ENCODE peak calls at places on chromosomes 1 and 21, in five cellular contexts. One of them, this sample, is unnamed.

GRCh38 chr21:45135868-45136267 is 61.5 kb downstream of the ADARB1 start:
- DNase-seq in NCI-H460: no peak
- DNase-seq in AG09319: no peak
- DNase-seq in activated CD8-positive, alpha-beta memory T cell treated with anti-CD3 and anti-CD28 coated beads for 1 hour: no peak
- DNase-seq in T-helper 9 cell: no peak
- DNase-seq in this sample: no peak

GRCh38 chr1:23215291-23215690 is 2.0 kb downstream of the HTR1D start:
- DNase-seq in NCI-H460: no peak
- DNase-seq in AG09319: no peak
- DNase-seq in activated CD8-positive, alpha-beta memory T cell treated with anti-CD3 and anti-CD28 coated beads for 1 hour: no peak
- DNase-seq in T-helper 9 cell: no peak
- DNase-seq in this sample: no peak

GRCh38 chr1:206445116-206445515 is 25.2 kb upstream of the IKBKE start:
- DNase-seq in NCI-H460: no peak
- DNase-seq in AG09319: peak; percentile 54
- DNase-seq in activated CD8-positive, alpha-beta memory T cell treated with anti-CD3 and anti-CD28 coated beads for 1 hour: no peak
- DNase-seq in T-helper 9 cell: no peak
- DNase-seq in this sample: no peak

GRCh38 chr1:158003409-158003805 is 10.0 kb downstream of the KIRREL1 start:
- DNase-seq in NCI-H460: no peak
- DNase-seq in AG09319: no peak
- DNase-seq in activated CD8-positive, alpha-beta memory T cell treated with anti-CD3 and anti-CD28 coated beads for 1 hour: no peak
- DNase-seq in T-helper 9 cell: no peak
- DNase-seq in this sample: peak; percentile 18

GRCh38 chr1:78492376-78492950 is 1.7 kb downstream of the PTGFR start:
- DNase-seq in NCI-H460: no peak
- DNase-seq in AG09319: no peak
- DNase-seq in activated CD8-positive, alpha-beta memory T cell treated with anti-CD3 and anti-CD28 coated beads for 1 hour: no peak
- DNase-seq in T-helper 9 cell: no peak
- DNase-seq in this sample: no peak

GRCh38 chr1:84913025-84913892 is 20.3 kb upstream of the LPAR3 start:
- DNase-seq in NCI-H460: no peak
- DNase-seq in AG09319: no peak
- DNase-seq in activated CD8-positive, alpha-beta memory T cell treated with anti-CD3 and anti-CD28 coated beads for 1 hour: no peak
- DNase-seq in T-helper 9 cell: no peak
- DNase-seq in this sample: no peak

GRCh38 chr1:52502789-52503188 is 50.1 kb downstream of the TUT4 start:
- DNase-seq in NCI-H460: no peak
- DNase-seq in AG09319: no peak
- DNase-seq in activated CD8-positive, alpha-beta memory T cell treated with anti-CD3 and anti-CD28 coated beads for 1 hour: peak; percentile 3
- DNase-seq in T-helper 9 cell: no peak
- DNase-seq in this sample: no peak

GRCh38 chr1:210731193-210731592 is 402.5 kb downstream of the HHAT start:
- DNase-seq in NCI-H460: no peak
- DNase-seq in AG09319: no peak
- DNase-seq in activated CD8-positive, alpha-beta memory T cell treated with anti-CD3 and anti-CD28 coated beads for 1 hour: no peak
- DNase-seq in T-helper 9 cell: no peak
- DNase-seq in this sample: no peak

GRCh38 chr21:31347435-31348032 is 3.5 kb upstream of the TIAM1 start:
- DNase-seq in NCI-H460: peak; percentile 34
- DNase-seq in AG09319: no peak
- DNase-seq in activated CD8-positive, alpha-beta memory T cell treated with anti-CD3 and anti-CD28 coated beads for 1 hour: no peak
- DNase-seq in T-helper 9 cell: no peak
- DNase-seq in this sample: no peak

GRCh38 chr21:32330784-32331311 is 32.2 kb downstream of the MRAP start:
- DNase-seq in NCI-H460: no peak
- DNase-seq in AG09319: no peak
- DNase-seq in activated CD8-positive, alpha-beta memory T cell treated with anti-CD3 and anti-CD28 coated beads for 1 hour: no peak
- DNase-seq in T-helper 9 cell: no peak
- DNase-seq in this sample: no peak

GRCh38 chr21:35086357-35086756 is 37.3 kb upstream of the RUNX1 start:
- DNase-seq in NCI-H460: no peak
- DNase-seq in AG09319: no peak
- DNase-seq in activated CD8-positive, alpha-beta memory T cell treated with anti-CD3 and anti-CD28 coated beads for 1 hour: no peak
- DNase-seq in T-helper 9 cell: no peak
- DNase-seq in this sample: no peak

GRCh38 chr1:71986181-71986580 is 296.2 kb downstream of the NEGR1 start:
- DNase-seq in NCI-H460: no peak
- DNase-seq in AG09319: no peak
- DNase-seq in activated CD8-positive, alpha-beta memory T cell treated with anti-CD3 and anti-CD28 coated beads for 1 hour: no peak
- DNase-seq in T-helper 9 cell: no peak
- DNase-seq in this sample: no peak

GRCh38 chr1:169604781-169605560 is 18.7 kb upstream of the F5 start:
- DNase-seq in NCI-H460: no peak
- DNase-seq in AG09319: no peak
- DNase-seq in activated CD8-positive, alpha-beta memory T cell treated with anti-CD3 and anti-CD28 coated beads for 1 hour: peak; percentile 11
- DNase-seq in T-helper 9 cell: peak; percentile 5
- DNase-seq in this sample: no peak

GRCh38 chr1:192626366-192627179 is 9.4 kb upstream of the RGS13 start:
- DNase-seq in NCI-H460: no peak
- DNase-seq in AG09319: no peak
- DNase-seq in activated CD8-positive, alpha-beta memory T cell treated with anti-CD3 and anti-CD28 coated beads for 1 hour: no peak
- DNase-seq in T-helper 9 cell: no peak
- DNase-seq in this sample: no peak

This sample was measured in T1000.